ENCODE peak calls at places on chromosomes 7 and 10, in five cellular contexts. C, B, Z, P and I are unnamed samples.
A peak's percentile ranks its signal among the peaks of the same experiment; 100 is the strongest.

GRCh38 chr7:123608991-123609882 is 7.6 kb downstream of the ASB15 start:
- DNase-seq in P (no peak), Z (no peak), B (no peak), C (no peak), I (no peak)

GRCh38 chr7:123916240-123916724 is 8.8 kb upstream of the SPAM1 start:
- DNase-seq in C (no peak), P (no peak), Z (peak; percentile 28), B (no peak), I (peak; percentile 68)

GRCh38 chr10:113073549-113074189 is 123.6 kb downstream of the TCF7L2 start:
- DNase-seq in Z (peak; percentile 92), B (peak; percentile 55), P (peak; percentile 94), C (peak; percentile 78), I (peak; percentile 90)

GRCh38 chr10:12823361-12823760 is 178.2 kb downstream of the CCDC3 start:
- DNase-seq in P (no peak), Z (no peak), C (no peak), B (no peak), I (no peak)

GRCh38 chr10:129090618-129091366 is 376.2 kb upstream of the MGMT start:
- DNase-seq in Z (no peak), P (peak; percentile 66), B (no peak), C (no peak), I (no peak)

GRCh38 chr7:87231715-87232114 is 12.2 kb upstream of the TMEM243 start:
- DNase-seq in C (no peak), Z (no peak), P (no peak), B (no peak), I (no peak)

GRCh38 chr7:22563115-22563514 is 63.1 kb upstream of the STEAP1B start:
- DNase-seq in Z (peak; percentile 68), C (no peak), P (no peak), B (no peak), I (no peak)

GRCh38 chr10:122446668-122447410 is 7.6 kb upstream of the ARMS2 start:
- DNase-seq in B (no peak), C (no peak), P (no peak), Z (no peak), I (no peak)

GRCh38 chr7:123528265-123528664 is 6.1 kb downstream of the IQUB start:
- DNase-seq in B (no peak), Z (no peak), P (no peak), C (no peak), I (no peak)

GRCh38 chr7:121003986-121004685 is 15.6 kb downstream of the CPED1 start:
- DNase-seq in B (peak; percentile 57), C (no peak), P (no peak), Z (no peak), I (no peak)

GRCh38 chr10:34474060-34474376 is 341.1 kb downstream of the PARD3 start:
- DNase-seq in C (no peak), P (no peak), B (no peak), Z (no peak), I (peak; percentile 23)

GRCh38 chr7:151231964-151232271 is 365 bp upstream of the CHPF2 start:
- DNase-seq in C (no peak), P (no peak), B (no peak), Z (no peak), I (no peak)

GRCh38 chr10:63005246-63005645 is 127.9 kb upstream of the NRBF2 start:
- DNase-seq in P (no peak), Z (no peak), B (no peak), C (no peak), I (no peak)

GRCh38 chr10:98173258-98173657 is 38.8 kb downstream of the R3HCC1L start:
- DNase-seq in Z (no peak), C (no peak), B (no peak), P (no peak), I (no peak)

GRCh38 chr7:151761256-151761655 is 115.7 kb downstream of the PRKAG2 start:
- DNase-seq in Z (no peak), P (no peak), C (no peak), B (no peak), I (no peak)

GRCh38 chr10:37765216-37765615 is 92.2 kb downstream of the ZNF248 start:
- DNase-seq in P (no peak), Z (no peak), B (no peak), C (no peak), I (no peak)

GRCh38 chr10:60732240-60733188 is 45.8 kb upstream of the CDK1 start:
- DNase-seq in Z (no peak), P (no peak), C (no peak), B (no peak), I (no peak)

GRCh38 chr7:130959743-130960207 is 225.8 kb upstream of the KLF14 start:
- DNase-seq in B (no peak), Z (no peak), P (no peak), C (no peak), I (no peak)

GRCh38 chr7:2431260-2431867 is 28.0 kb downstream of the CHST12 start:
- DNase-seq in Z (peak; percentile 9), B (no peak), P (no peak), C (no peak), I (no peak)

GRCh38 chr7:46352335-46352954 is 431.4 kb upstream of the IGFBP3 start:
- DNase-seq in B (no peak), C (peak; percentile 12), P (no peak), Z (peak; percentile 65), I (peak; percentile 20)

GRCh38 chr7:49775949-49776443 is 2.6 kb downstream of the VWC2 start:
- DNase-seq in C (no peak), Z (no peak), B (no peak), P (no peak), I (no peak)

GRCh38 chr10:4241724-4242345 is 456.8 kb upstream of the KLF6 start:
- DNase-seq in B (peak; percentile 30), Z (peak; percentile 89), P (no peak), C (peak; percentile 99), I (no peak)

GRCh38 chr10:45551387-45551786 is 121.2 kb downstream of the ZFAND4 start:
- DNase-seq in P (no peak), B (no peak), C (no peak), Z (no peak), I (no peak)

GRCh38 chr7:132276986-132277716 is 299.1 kb downstream of the PLXNA4 start:
- DNase-seq in B (no peak), P (no peak), Z (no peak), C (no peak), I (peak; percentile 70)

GRCh38 chr10:16519908-16520861 is 1.5 kb downstream of the C1QL3 start:
- DNase-seq in Z (no peak), C (no peak), B (no peak), P (no peak), I (no peak)
- H3K4me3 ChIP-seq in Z (peak overlapping the region; percentile 25), C (no peak overlapping the region), B (peak overlapping the region; percentile 70), P (peak overlapping the region; percentile 38), I (peak overlapping the region; percentile 44)

DNA sequence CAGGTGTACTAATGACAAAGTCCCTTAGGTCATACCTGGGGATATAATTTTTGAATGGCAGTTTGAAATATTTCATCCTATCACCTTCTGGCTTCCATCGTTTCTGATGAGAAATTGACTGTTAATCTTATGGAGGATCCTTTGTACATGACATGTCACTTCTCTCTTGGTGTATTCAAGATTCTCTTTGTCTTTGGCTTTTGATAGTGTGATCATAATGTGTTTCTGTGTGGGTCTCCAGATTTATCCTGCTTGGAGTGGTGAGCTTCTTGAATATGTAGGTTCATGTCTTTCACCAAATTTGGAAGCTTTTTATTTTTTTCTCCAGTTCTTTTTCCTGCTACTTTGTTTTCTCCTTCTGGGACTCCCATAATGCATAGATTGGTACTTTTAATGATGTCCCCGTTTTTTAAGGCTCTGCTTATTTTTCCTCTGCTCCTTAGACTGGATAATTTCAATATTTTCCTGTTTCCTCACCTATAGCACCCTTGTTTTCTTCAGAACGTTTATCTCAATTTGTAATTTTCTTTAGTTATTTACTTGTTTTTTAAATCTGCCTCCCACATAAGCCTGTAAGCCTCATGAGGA is 4.4 kb downstream of the RBM33 start:
- DNase-seq in B (no peak), C (no peak), Z (no peak), P (no peak), I (no peak)
- TF ChIP-seq CTCF in B (no peak), C (no peak), Z (no peak), P (no peak), I (no peak)

GRCh38 chr7:126699707-126700106 is 553.0 kb downstream of the GRM8 start:
- DNase-seq in Z (no peak), P (no peak), B (no peak), C (no peak), I (no peak)
- H3K4me3 ChIP-seq in Z (no peak overlapping the region), P (no peak overlapping the region), B (no peak overlapping the region), C (no peak overlapping the region), I (peak overlapping the region; percentile 44)

DNA sequence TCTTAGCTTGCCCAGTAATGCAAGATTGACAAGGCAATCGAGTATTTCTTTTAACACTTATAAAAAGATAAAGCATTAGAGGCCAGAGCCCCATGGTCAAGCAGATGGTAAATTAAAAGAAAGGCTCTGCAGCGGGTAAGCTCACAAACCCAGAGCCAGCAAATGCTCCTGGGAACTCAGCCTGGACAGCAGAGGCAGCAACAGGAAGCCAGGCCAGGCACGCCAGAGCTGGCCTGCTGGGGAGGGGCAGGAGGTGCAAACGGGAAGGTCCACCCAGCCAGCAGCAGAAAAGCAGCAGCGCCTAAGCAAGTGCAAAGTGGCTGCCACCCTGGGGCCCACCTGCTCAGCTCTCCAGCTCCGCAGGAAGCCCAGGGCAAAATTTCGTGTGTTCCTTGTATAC is 82.8 kb upstream of the GPR22 start:
- DNase-seq in Z (peak; percentile 78), P (peak; percentile 79), B (peak; percentile 61), C (peak; percentile 32), I (no peak)
- TF ChIP-seq CTCF in Z (no peak), P (no peak), B (peak; percentile 30), C (peak; percentile 9), I (no peak)

GRCh38 chr10:22325948-22326702 is 5.2 kb downstream of the BMI1 start:
- DNase-seq in P (no peak), C (no peak), Z (no peak), B (no peak), I (no peak)
- H3K4me3 ChIP-seq in P (peak overlapping the region; percentile 40), C (peak overlapping the region; percentile 57), Z (peak overlapping the region; percentile 64), B (peak overlapping the region; percentile 74), I (peak overlapping the region; percentile 60)